ENCODE peak calls at places on chromosome 20, in six cellular contexts. One of them, this sample, is unnamed.

GRCh38 chr20:62660768-62661167 is 18.5 kb downstream of the SLCO4A1 start:
- DNase-seq in BE2C: no peak
- DNase-seq in H9: no peak
- DNase-seq in foreskin fibroblast: no peak
- DNase-seq in suprapubic skin: no peak
- DNase-seq in HCT116: no peak
- DNase-seq in this sample: no peak

GRCh38 chr20:8647868-8648495 is 420.9 kb upstream of the PLCB4 start:
- DNase-seq in BE2C: no peak
- DNase-seq in H9: no peak
- DNase-seq in foreskin fibroblast: no peak
- DNase-seq in suprapubic skin: no peak
- DNase-seq in HCT116: no peak
- DNase-seq in this sample: no peak

GRCh38 chr20:61382194-61382593 is 130.1 kb downstream of the CDH4 start:
- DNase-seq in foreskin fibroblast: no peak
- DNase-seq in BE2C: no peak
- DNase-seq in suprapubic skin: no peak
- DNase-seq in HCT116: no peak
- DNase-seq in H9: no peak
- DNase-seq in this sample: no peak

GRCh38 chr20:4961746-4962145 is 39.6 kb downstream of the SLC23A2 start:
- DNase-seq in HCT116: no peak
- DNase-seq in suprapubic skin: no peak
- DNase-seq in H9: no peak
- DNase-seq in BE2C: no peak
- DNase-seq in foreskin fibroblast: peak
- DNase-seq in this sample: no peak

GRCh38 chr20:62651285-62652021 is 9.2 kb downstream of the SLCO4A1 start:
- DNase-seq in foreskin fibroblast: peak
- DNase-seq in HCT116: no peak
- DNase-seq in H9: no peak
- DNase-seq in BE2C: peak
- DNase-seq in suprapubic skin: no peak
- DNase-seq in this sample: peak

GRCh38 chr20:38173237-38174156 is 8.4 kb upstream of the TGM2 start:
- DNase-seq in H9: no peak
- DNase-seq in BE2C: no peak
- DNase-seq in suprapubic skin: no peak
- DNase-seq in HCT116: no peak
- DNase-seq in foreskin fibroblast: peak
- DNase-seq in this sample: no peak

GRCh38 chr20:38260378-38261053 is at the start of gene KIAA1755:
- DNase-seq in HCT116: no peak
- DNase-seq in H9: peak
- DNase-seq in BE2C: no peak
- DNase-seq in foreskin fibroblast: no peak
- DNase-seq in suprapubic skin: peak
- DNase-seq in this sample: no peak

GRCh38 chr20:47851774-47852173 is 66.5 kb upstream of the SULF2 start:
- DNase-seq in foreskin fibroblast: no peak
- DNase-seq in suprapubic skin: no peak
- DNase-seq in H9: no peak
- DNase-seq in BE2C: no peak
- DNase-seq in HCT116: no peak
- DNase-seq in this sample: no peak

GRCh38 chr20:50663095-50663821 is 28.1 kb downstream of the RIPOR3 start:
- DNase-seq in BE2C: no peak
- DNase-seq in suprapubic skin: no peak
- DNase-seq in H9: peak
- DNase-seq in foreskin fibroblast: no peak
- DNase-seq in HCT116: peak
- DNase-seq in this sample: no peak

GRCh38 chr20:7856756-7857155 is 83.5 kb downstream of the HAO1 start:
- DNase-seq in BE2C: no peak
- DNase-seq in suprapubic skin: no peak
- DNase-seq in HCT116: no peak
- DNase-seq in foreskin fibroblast: peak
- DNase-seq in H9: no peak
- DNase-seq in this sample: no peak

GRCh38 chr20:13580725-13581124 is 58.0 kb downstream of the TASP1 start:
- DNase-seq in foreskin fibroblast: no peak
- DNase-seq in BE2C: no peak
- DNase-seq in suprapubic skin: no peak
- DNase-seq in HCT116: no peak
- DNase-seq in H9: no peak
- DNase-seq in this sample: no peak

GRCh38 chr20:53216856-53217576 is 244.9 kb downstream of the TSHZ2 start:
- DNase-seq in BE2C: peak
- DNase-seq in H9: peak
- DNase-seq in foreskin fibroblast: no peak
- DNase-seq in suprapubic skin: peak
- DNase-seq in HCT116: peak
- DNase-seq in this sample: peak

GRCh38 chr20:50338479-50339195 is 148.0 kb downstream of the CEBPB start:
- DNase-seq in suprapubic skin: no peak
- DNase-seq in H9: peak
- DNase-seq in HCT116: no peak
- DNase-seq in foreskin fibroblast: no peak
- DNase-seq in BE2C: no peak
- DNase-seq in this sample: peak

GRCh38 chr20:35062478-35062877 is 30.1 kb downstream of the TRPC4AP start:
- DNase-seq in BE2C: no peak
- DNase-seq in H9: no peak
- DNase-seq in foreskin fibroblast: no peak
- DNase-seq in HCT116: no peak
- DNase-seq in suprapubic skin: no peak
- DNase-seq in this sample: no peak
- TF ChIP-seq CTCF in BE2C: no peak
- TF ChIP-seq CTCF in H9: no peak
- TF ChIP-seq CTCF in foreskin fibroblast: no peak
- TF ChIP-seq CTCF in HCT116: no peak
- TF ChIP-seq CTCF in suprapubic skin: no peak
- TF ChIP-seq CTCF in this sample: no peak

DNA sequence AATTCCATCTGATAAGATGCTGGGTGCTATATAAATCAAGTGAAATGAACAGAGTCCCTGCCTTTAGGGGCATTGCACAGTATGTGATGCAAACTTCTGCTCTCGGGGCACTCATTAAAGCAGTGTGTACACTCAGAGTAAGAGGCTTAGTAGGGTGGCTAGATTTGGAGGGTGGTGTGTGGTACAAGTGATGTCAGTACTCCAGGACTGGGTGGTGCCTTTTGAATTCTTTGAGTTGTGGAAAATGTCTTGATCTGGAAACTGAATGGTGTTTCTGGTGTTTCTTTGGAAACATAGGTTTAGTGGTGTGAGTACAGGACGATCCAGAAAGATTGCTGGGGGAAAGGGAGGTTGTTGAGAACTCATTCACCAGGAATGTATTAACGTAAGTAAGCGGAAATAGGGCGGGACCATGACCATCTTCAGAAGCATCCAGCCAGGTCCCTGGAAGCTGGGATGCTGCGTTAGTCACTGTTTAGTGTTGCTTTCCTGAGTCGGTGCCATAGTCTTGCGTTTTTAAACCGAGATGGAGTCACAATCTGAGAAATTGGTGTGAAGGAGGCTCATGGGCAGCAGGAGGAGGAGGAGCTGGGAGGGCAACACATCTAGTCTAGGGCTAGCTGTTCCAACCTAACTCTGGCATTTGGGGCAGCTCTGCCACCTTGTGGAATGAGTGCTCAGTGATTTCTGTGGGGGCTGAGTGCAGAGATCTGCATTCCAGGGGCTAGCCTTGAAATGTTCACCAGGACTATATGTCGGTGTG is 70.3 kb downstream of the SCAND1 start:
- DNase-seq in BE2C: peak
- DNase-seq in suprapubic skin: peak
- DNase-seq in foreskin fibroblast: peak
- DNase-seq in H9: peak
- DNase-seq in HCT116: peak
- DNase-seq in this sample: peak
- TF ChIP-seq CTCF in BE2C: peak
- TF ChIP-seq CTCF in suprapubic skin: peak
- TF ChIP-seq CTCF in foreskin fibroblast: peak
- TF ChIP-seq CTCF in H9: peak
- TF ChIP-seq CTCF in HCT116: peak
- TF ChIP-seq CTCF in this sample: peak

DNA sequence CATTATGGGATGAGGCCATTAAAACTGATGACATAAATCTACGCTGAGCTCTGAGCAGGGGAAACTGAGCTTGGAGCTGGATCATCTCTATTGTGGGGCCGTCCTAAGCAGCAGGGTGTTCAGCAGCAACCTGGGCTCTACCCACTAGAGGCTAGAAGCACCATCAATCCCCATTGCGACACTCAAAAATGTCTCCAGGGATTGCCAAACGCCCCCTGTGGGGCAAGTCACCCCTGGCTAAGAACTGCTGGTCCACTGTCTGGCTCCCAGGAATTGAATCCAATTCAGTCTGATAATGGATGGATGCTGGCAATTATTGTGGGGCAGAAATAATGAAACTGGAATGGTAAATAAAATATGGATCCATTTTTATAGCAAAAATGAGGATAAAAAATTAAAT is 38.2 kb downstream of the PMEPA1 start:
- DNase-seq in suprapubic skin: no peak
- DNase-seq in BE2C: no peak
- DNase-seq in H9: no peak
- DNase-seq in foreskin fibroblast: no peak
- DNase-seq in HCT116: no peak
- DNase-seq in this sample: no peak
- TF ChIP-seq CTCF in suprapubic skin: no peak
- TF ChIP-seq CTCF in BE2C: peak
- TF ChIP-seq CTCF in H9: peak
- TF ChIP-seq CTCF in foreskin fibroblast: no peak
- TF ChIP-seq CTCF in HCT116: no peak
- TF ChIP-seq CTCF in this sample: no peak

GRCh38 chr20:59784365-59785117 is 148.9 kb downstream of the SYCP2 start:
- DNase-seq in BE2C: no peak
- DNase-seq in suprapubic skin: peak
- DNase-seq in H9: peak
- DNase-seq in foreskin fibroblast: no peak
- DNase-seq in HCT116: no peak
- DNase-seq in this sample: no peak

GRCh38 chr20:59785986-59786753 is 147.3 kb downstream of the SYCP2 start:
- DNase-seq in foreskin fibroblast: no peak
- DNase-seq in HCT116: no peak
- DNase-seq in suprapubic skin: peak
- DNase-seq in BE2C: no peak
- DNase-seq in H9: peak
- DNase-seq in this sample: no peak

GRCh38 chr20:59787186-59787890 is 146.1 kb downstream of the SYCP2 start:
- DNase-seq in foreskin fibroblast: no peak
- DNase-seq in H9: peak
- DNase-seq in HCT116: no peak
- DNase-seq in suprapubic skin: peak
- DNase-seq in BE2C: no peak
- DNase-seq in this sample: no peak

GRCh38 chr20:59783020-59784010 is 150.1 kb downstream of the SYCP2 start:
- DNase-seq in foreskin fibroblast: peak
- DNase-seq in HCT116: peak
- DNase-seq in suprapubic skin: peak
- DNase-seq in BE2C: peak
- DNase-seq in H9: peak
- DNase-seq in this sample: peak

DNA sequence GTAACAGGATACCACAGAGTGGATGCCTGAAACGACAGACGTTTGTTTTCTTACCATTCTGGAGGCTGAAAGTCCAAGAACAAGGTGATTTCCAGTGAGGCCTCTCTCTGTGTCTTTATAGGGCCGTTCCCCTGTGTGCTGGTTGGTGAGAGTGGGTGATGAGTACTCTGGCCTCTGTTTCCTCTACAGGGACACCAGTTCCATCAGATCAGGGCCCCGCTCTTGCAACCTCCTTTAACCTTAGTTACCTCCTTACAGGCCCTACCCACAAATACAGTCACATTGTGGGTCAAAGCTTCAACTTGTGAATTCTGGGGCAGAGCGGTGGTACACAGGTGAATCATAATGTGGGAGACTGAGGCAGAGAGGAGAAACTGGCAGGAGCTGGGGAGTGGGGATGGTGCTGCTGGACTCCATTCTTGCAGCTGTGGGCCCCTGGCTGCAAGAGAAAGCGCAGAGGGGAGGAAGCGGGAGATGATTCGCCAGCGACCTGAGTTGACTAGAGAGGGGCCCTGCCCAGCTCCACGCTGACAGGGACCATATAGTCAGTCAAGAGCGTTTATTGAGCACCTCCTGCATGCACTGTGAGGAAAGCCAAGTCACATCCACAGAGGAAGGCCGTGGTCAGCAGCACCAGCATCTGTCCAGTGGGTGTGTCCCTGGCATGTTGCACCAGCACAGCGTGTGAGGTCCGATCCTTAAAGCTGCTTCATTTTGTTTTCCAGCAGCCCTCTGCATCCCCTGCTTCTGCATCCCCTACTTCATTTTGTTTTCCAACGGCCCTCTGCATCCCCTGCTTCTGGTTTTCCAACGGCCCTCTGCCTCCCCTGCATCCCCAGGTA is 148.1 kb downstream of the SYCP2 start:
- DNase-seq in HCT116: no peak
- DNase-seq in foreskin fibroblast: no peak
- DNase-seq in H9: peak
- DNase-seq in suprapubic skin: peak
- DNase-seq in BE2C: no peak
- DNase-seq in this sample: no peak
- TF ChIP-seq CTCF in HCT116: no peak
- TF ChIP-seq CTCF in foreskin fibroblast: no peak
- TF ChIP-seq CTCF in H9: no peak
- TF ChIP-seq CTCF in suprapubic skin: no peak
- TF ChIP-seq CTCF in BE2C: no peak
- TF ChIP-seq CTCF in this sample: no peak

DNA sequence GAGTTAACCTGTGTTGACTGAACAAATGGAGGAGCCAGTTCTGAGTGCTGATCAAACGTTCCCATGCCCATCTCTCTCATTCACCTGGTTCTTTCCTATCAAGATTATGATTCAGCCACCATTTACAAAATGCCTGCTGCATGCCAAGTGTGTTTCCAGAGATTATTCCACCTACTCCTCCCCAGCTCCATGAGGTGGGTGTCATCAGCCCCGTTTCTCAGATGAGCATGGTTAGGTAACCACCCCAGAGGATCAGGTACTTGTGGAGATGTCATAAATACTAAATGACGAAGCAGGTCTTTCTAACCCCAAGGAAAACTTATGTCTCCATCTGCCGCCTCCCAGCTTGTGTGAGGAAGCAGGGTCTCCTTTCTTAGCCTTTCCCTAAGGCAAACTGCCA is 2.1 kb downstream of the BANF2 start:
- DNase-seq in H9: no peak
- DNase-seq in HCT116: no peak
- DNase-seq in BE2C: no peak
- DNase-seq in foreskin fibroblast: no peak
- DNase-seq in suprapubic skin: no peak
- DNase-seq in this sample: no peak
- TF ChIP-seq CTCF in H9: no peak
- TF ChIP-seq CTCF in HCT116: no peak
- TF ChIP-seq CTCF in BE2C: no peak
- TF ChIP-seq CTCF in foreskin fibroblast: no peak
- TF ChIP-seq CTCF in suprapubic skin: no peak
- TF ChIP-seq CTCF in this sample: no peak

This sample was measured in GM20000.